ENCODE peak calls at places on chromosomes 12 and 14, in nine cellular contexts. X is fibroblast of gingiva; W is vagina; C is pancreas; T is osteoblast; O is fibroblast of mammary gland; P is HCT116; L is CD4-positive, alpha-beta T cell; S is globus pallidus. Y is an unnamed sample.
A peak's percentile ranks its signal among the peaks of the same experiment; 100 is the strongest.

GRCh38 chr12:4027412-4027811 is 154.2 kb upstream of the PARP11 start:
- DNase-seq in T (no peak), P (no peak), W (no peak), X (no peak), L (peak; percentile 48), S (no peak), O (no peak), C (no peak), Y (peak; percentile 57)

GRCh38 chr12:124147579-124147978 is 147.3 kb upstream of the RFLNA start:
- DNase-seq in T (no peak), C (no peak), W (no peak), P (no peak), O (no peak), L (no peak), S (no peak), X (no peak), Y (no peak)

GRCh38 chr12:117521327-117521726 is 159.9 kb upstream of the NOS1 start:
- DNase-seq in T (no peak), X (no peak), C (no peak), P (no peak), W (no peak), O (peak; percentile 68), L (no peak), S (no peak), Y (no peak)

GRCh38 chr14:26398616-26399015 is 199.2 kb downstream of the NOVA1 start:
- DNase-seq in S (peak; percentile 16), P (no peak), L (no peak), C (no peak), O (no peak), X (no peak), W (no peak), T (no peak), Y (no peak)

GRCh38 chr14:26773906-26774593 is 176.2 kb upstream of the NOVA1 start:
- DNase-seq in S (no peak), C (no peak), L (no peak), O (no peak), T (no peak), P (no peak), W (no peak), X (no peak), Y (no peak)

GRCh38 chr14:27392153-27392552 is 794.3 kb upstream of the NOVA1 start:
- DNase-seq in O (peak; percentile 75), C (no peak), T (no peak), L (no peak), S (no peak), X (no peak), P (no peak), W (no peak), Y (no peak)

GRCh38 chr14:76947838-76948184 is 80.7 kb downstream of the IRF2BPL start:
- DNase-seq in W (no peak), S (no peak), X (no peak), T (no peak), P (no peak), L (no peak), O (no peak), C (no peak), Y (no peak)

GRCh38 chr14:61025239-61026223 is 44.5 kb downstream of the SLC38A6 start:
- DNase-seq in P (peak; percentile 41), W (no peak), L (peak; percentile 20), C (no peak), O (peak; percentile 82), T (peak; percentile 68), X (peak; percentile 79), S (peak; percentile 55), Y (peak; percentile 7)

GRCh38 chr12:3251691-3252090 is 174.5 kb downstream of the TSPAN9 start:
- DNase-seq in T (no peak), C (no peak), L (no peak), W (no peak), P (no peak), O (no peak), X (no peak), S (peak; percentile 7), Y (no peak)

Y was measured in activated T-helper 9 cell treated with anti-CD3 and anti-CD28 coated beads, Interleukin-2, amount 50 U/mL, for 16 hours.